ENCODE peak calls at places on chromosomes 5 and 9, in five cellular contexts. One of them, this sample, is unnamed.

GRCh38 chr5:101364469-101364868 is 461.4 kb upstream of the ST8SIA4 start:
- DNase-seq in tibial artery: no peak
- DNase-seq in CD4-positive, alpha-beta T cell: no peak
- DNase-seq in GF-D8: no peak
- DNase-seq in germinal center: no peak
- DNase-seq in this sample: no peak

GRCh38 chr5:25567881-25568280 is 923.1 kb upstream of the CDH10 start:
- DNase-seq in tibial artery: no peak
- DNase-seq in CD4-positive, alpha-beta T cell: no peak
- DNase-seq in GF-D8: no peak
- DNase-seq in germinal center: no peak
- DNase-seq in this sample: no peak

GRCh38 chr5:79888643-79889042 is 102.4 kb downstream of the MTX3 start:
- DNase-seq in tibial artery: no peak
- DNase-seq in CD4-positive, alpha-beta T cell: no peak
- DNase-seq in GF-D8: no peak
- DNase-seq in germinal center: no peak
- DNase-seq in this sample: no peak

GRCh38 chr9:33506626-33507370 is 17.3 kb upstream of the ANKRD18B start:
- DNase-seq in tibial artery: no peak
- DNase-seq in CD4-positive, alpha-beta T cell: no peak
- DNase-seq in GF-D8: no peak
- DNase-seq in germinal center: no peak
- DNase-seq in this sample: no peak

GRCh38 chr5:167363065-167363464 is 928.4 kb upstream of the WWC1 start:
- DNase-seq in tibial artery: no peak
- DNase-seq in CD4-positive, alpha-beta T cell: no peak
- DNase-seq in GF-D8: no peak
- DNase-seq in germinal center: no peak
- DNase-seq in this sample: no peak

GRCh38 chr5:10735569-10736255 is 25.3 kb downstream of the DAP start:
- DNase-seq in tibial artery: no peak
- DNase-seq in CD4-positive, alpha-beta T cell: no peak
- DNase-seq in GF-D8: peak
- DNase-seq in germinal center: peak
- DNase-seq in this sample: no peak

GRCh38 chr9:136719212-136719880 is 7.0 kb downstream of the DIPK1B start:
- DNase-seq in tibial artery: no peak
- DNase-seq in CD4-positive, alpha-beta T cell: no peak
- DNase-seq in GF-D8: peak
- DNase-seq in germinal center: no peak
- DNase-seq in this sample: no peak

GRCh38 chr9:16202913-16203734 is 650.3 kb downstream of the CCDC171 start:
- DNase-seq in tibial artery: no peak
- DNase-seq in CD4-positive, alpha-beta T cell: no peak
- DNase-seq in GF-D8: no peak
- DNase-seq in germinal center: no peak
- DNase-seq in this sample: no peak

GRCh38 chr9:4225291-4226119 is 74.4 kb downstream of the GLIS3 start:
- DNase-seq in tibial artery: no peak
- DNase-seq in CD4-positive, alpha-beta T cell: no peak
- DNase-seq in GF-D8: no peak
- DNase-seq in germinal center: no peak
- DNase-seq in this sample: no peak

GRCh38 chr9:1285526-1285925 is 235.4 kb downstream of the DMRT2 start:
- DNase-seq in tibial artery: no peak
- DNase-seq in CD4-positive, alpha-beta T cell: no peak
- DNase-seq in GF-D8: no peak
- DNase-seq in germinal center: no peak
- DNase-seq in this sample: no peak

GRCh38 chr9:135523521-135524129 is 2.4 kb downstream of the LCN1 start:
- DNase-seq in tibial artery: peak
- DNase-seq in CD4-positive, alpha-beta T cell: no peak
- DNase-seq in GF-D8: no peak
- DNase-seq in germinal center: no peak
- DNase-seq in this sample: no peak

GRCh38 chr5:150053231-150053626 is 33.1 kb downstream of the CSF1R start:
- DNase-seq in tibial artery: no peak
- DNase-seq in CD4-positive, alpha-beta T cell: no peak
- DNase-seq in GF-D8: no peak
- DNase-seq in germinal center: no peak
- DNase-seq in this sample: no peak

GRCh38 chr5:178123094-178123986 is 7.5 kb upstream of the RMND5B start:
- DNase-seq in tibial artery: no peak
- DNase-seq in CD4-positive, alpha-beta T cell: no peak
- DNase-seq in GF-D8: no peak
- DNase-seq in germinal center: no peak
- DNase-seq in this sample: no peak

This sample was measured in SIG-M5.